ENCODE peak calls at places on chromosome 14, in eight cellular contexts. U, F, D, R, Q, E, P and K are unnamed samples.

GRCh38 chr14:59450716-59451115 is 14.5 kb downstream of the GPR135 start:
- DNase-seq in U (no peak), F (no peak), D (no peak), R (no peak), Q (no peak), E (no peak), P (no peak), K (no peak)

GRCh38 chr14:32738206-32738871 is 200.3 kb upstream of the NPAS3 start:
- DNase-seq in U (no peak), F (no peak), D (no peak), R (no peak), Q (no peak), E (no peak), P (no peak), K (no peak)

GRCh38 chr14:84891414-84891813 is 638.5 kb upstream of the FLRT2 start:
- DNase-seq in U (no peak), F (no peak), D (no peak), R (no peak), Q (no peak), E (no peak), P (no peak), K (no peak)

GRCh38 chr14:23608454-23608853 is 27.7 kb upstream of the DHRS2 start:
- DNase-seq in U (no peak), F (no peak), D (no peak), R (no peak), Q (no peak), E (no peak), P (no peak), K (peak)

GRCh38 chr14:85991156-85991555 is 461.2 kb downstream of the FLRT2 start:
- DNase-seq in U (no peak), F (no peak), D (no peak), R (no peak), Q (no peak), E (no peak), P (no peak), K (no peak)

GRCh38 chr14:21267886-21268611 is 1.2 kb downstream of the HNRNPC start:
- DNase-seq in U (no peak), F (no peak), D (no peak), R (no peak), Q (no peak), E (no peak), P (peak), K (no peak)

GRCh38 chr14:71248204-71248603 is 340.9 kb downstream of the PCNX1 start:
- DNase-seq in U (no peak), F (no peak), D (no peak), R (no peak), Q (no peak), E (no peak), P (no peak), K (no peak)

GRCh38 chr14:94671870-94672444 is 59.8 kb downstream of the SERPINA3 start:
- DNase-seq in U (peak), F (no peak), D (no peak), R (no peak), Q (no peak), E (no peak), P (no peak), K (peak)

GRCh38 chr14:101853455-101854018 is 92.0 kb downstream of the PPP2R5C start:
- DNase-seq in U (no peak), F (no peak), D (no peak), R (no peak), Q (no peak), E (no peak), P (no peak), K (no peak)

GRCh38 chr14:89304972-89305703 is 111.9 kb downstream of the FOXN3 start:
- DNase-seq in U (peak), F (no peak), D (no peak), R (no peak), Q (peak), E (no peak), P (peak), K (no peak)

GRCh38 chr14:87840906-87841305 is 152.1 kb downstream of the GALC start:
- DNase-seq in U (no peak), F (no peak), D (no peak), R (no peak), Q (no peak), E (no peak), P (no peak), K (no peak)

GRCh38 chr14:103260629-103261124 is 73.4 kb upstream of the EIF5 start:
- DNase-seq in U (peak), F (no peak), D (no peak), R (no peak), Q (peak), E (no peak), P (peak), K (peak)

GRCh38 chr14:56659964-56660551 is 80.5 kb downstream of the TMEM260 start:
- DNase-seq in U (no peak), F (peak), D (peak), R (no peak), Q (no peak), E (peak), P (peak), K (no peak)

GRCh38 chr14:58793096-58793740 is 155.5 kb downstream of the DACT1 start:
- DNase-seq in U (no peak), F (no peak), D (no peak), R (no peak), Q (no peak), E (no peak), P (no peak), K (no peak)

GRCh38 chr14:85195872-85196477 is 334.0 kb upstream of the FLRT2 start:
- DNase-seq in U (no peak), F (no peak), D (no peak), R (no peak), Q (no peak), E (no peak), P (peak), K (no peak)

GRCh38 chr14:105193916-105194782 is 13.0 kb upstream of the NUDT14 start:
- DNase-seq in U (no peak), F (no peak), D (no peak), R (no peak), Q (no peak), E (no peak), P (peak), K (no peak)

GRCh38 chr14:22558221-22558913 is 30.7 kb downstream of the DAD1 start:
- DNase-seq in U (no peak), F (no peak), D (no peak), R (no peak), Q (no peak), E (no peak), P (no peak), K (no peak)

GRCh38 chr14:101228949-101229541 is 325.5 kb upstream of the RTL1 start:
- DNase-seq in U (no peak), F (no peak), D (no peak), R (peak), Q (no peak), E (no peak), P (no peak), K (no peak)

GRCh38 chr14:86257973-86258372 is 728.0 kb downstream of the FLRT2 start:
- DNase-seq in U (no peak), F (no peak), D (no peak), R (no peak), Q (no peak), E (no peak), P (no peak), K (no peak)

GRCh38 chr14:75636100-75636692 is 24.5 kb downstream of the ERG28 start:
- DNase-seq in U (no peak), F (no peak), D (no peak), R (no peak), Q (no peak), E (no peak), P (no peak), K (no peak)

GRCh38 chr14:103361868-103362267 is 23.3 kb upstream of the MARK3 start:
- DNase-seq in U (peak), F (peak), D (no peak), R (no peak), Q (no peak), E (peak), P (peak), K (no peak)

GRCh38 chr14:91175802-91176201 is 61.9 kb downstream of the DGLUCY start:
- DNase-seq in U (no peak), F (no peak), D (no peak), R (no peak), Q (no peak), E (no peak), P (no peak), K (no peak)

GRCh38 chr14:78029471-78030372 is 140.5 kb upstream of the NRXN3 start:
- DNase-seq in U (no peak), F (no peak), D (no peak), R (no peak), Q (no peak), E (no peak), P (no peak), K (no peak)

GRCh38 chr14:40280652-40281051 is 848.4 kb upstream of the FBXO33 start:
- DNase-seq in U (no peak), F (no peak), D (no peak), R (no peak), Q (no peak), E (no peak), P (no peak), K (no peak)

GRCh38 chr14:61642246-61642982 is 52.9 kb upstream of the HIF1A start:
- DNase-seq in U (no peak), F (no peak), D (no peak), R (no peak), Q (peak), E (no peak), P (no peak), K (no peak)

GRCh38 chr14:61644185-61644584 is 51.1 kb upstream of the HIF1A start:
- DNase-seq in U (no peak), F (no peak), D (no peak), R (no peak), Q (no peak), E (no peak), P (no peak), K (no peak)

GRCh38 chr14:61645247-61645646 is 50.1 kb upstream of the HIF1A start:
- DNase-seq in U (no peak), F (no peak), D (no peak), R (no peak), Q (no peak), E (no peak), P (no peak), K (no peak)

GRCh38 chr14:61644834-61645233 is 50.5 kb upstream of the HIF1A start:
- DNase-seq in U (no peak), F (no peak), D (no peak), R (no peak), Q (no peak), E (no peak), P (no peak), K (no peak)

GRCh38 chr14:61643546-61643945 is 51.8 kb upstream of the HIF1A start:
- DNase-seq in U (no peak), F (no peak), D (no peak), R (no peak), Q (no peak), E (no peak), P (no peak), K (no peak)
- H3K4me3 ChIP-seq in U (no peak), F (no peak), D (no peak), R (no peak), Q (no peak), E (no peak), P (no peak), K (no peak)

GRCh38 chr14:68144051-68144681 is 324.6 kb downstream of the RAD51B start:
- DNase-seq in U (peak), F (no peak), D (no peak), R (peak), Q (peak), E (no peak), P (peak), K (no peak)
- TF ChIP-seq POLR2AphosphoS5 in U (peak), F (no peak), D (no peak), R (peak), Q (peak), E (no peak), P (no peak), K (peak)

GRCh38 chr14:73753043-73753886 is 39.1 kb upstream of the PNMA1 start:
- DNase-seq in U (peak), F (no peak), D (no peak), R (peak), Q (peak), E (peak), P (peak), K (peak)
- H3K4me3 ChIP-seq in U (peak), F (no peak), D (no peak), R (peak), Q (no peak), E (peak), P (no peak), K (peak)

GRCh38 chr14:49970474-49971147 is 77.7 kb downstream of the ARF6 start:
- DNase-seq in U (no peak), F (no peak), D (no peak), R (no peak), Q (no peak), E (no peak), P (peak), K (peak)

GRCh38 chr14:49975286-49975685 is 82.4 kb downstream of the ARF6 start:
- DNase-seq in U (no peak), F (peak), D (peak), R (no peak), Q (no peak), E (no peak), P (peak), K (no peak)

GRCh38 chr14:49971156-49972141 is 78.6 kb downstream of the ARF6 start:
- DNase-seq in U (no peak), F (no peak), D (no peak), R (no peak), Q (peak), E (peak), P (peak), K (no peak)

GRCh38 chr14:49972199-49972671 is 79.4 kb downstream of the ARF6 start:
- DNase-seq in U (no peak), F (no peak), D (peak), R (no peak), Q (peak), E (no peak), P (peak), K (no peak)

GRCh38 chr14:49972840-49973239 is 80.0 kb downstream of the ARF6 start:
- DNase-seq in U (no peak), F (peak), D (peak), R (no peak), Q (peak), E (no peak), P (peak), K (peak)
- TF ChIP-seq POLR2AphosphoS5 in U (peak), F (peak), D (peak), R (no peak), Q (peak), E (no peak), P (no peak), K (peak)

DNA sequence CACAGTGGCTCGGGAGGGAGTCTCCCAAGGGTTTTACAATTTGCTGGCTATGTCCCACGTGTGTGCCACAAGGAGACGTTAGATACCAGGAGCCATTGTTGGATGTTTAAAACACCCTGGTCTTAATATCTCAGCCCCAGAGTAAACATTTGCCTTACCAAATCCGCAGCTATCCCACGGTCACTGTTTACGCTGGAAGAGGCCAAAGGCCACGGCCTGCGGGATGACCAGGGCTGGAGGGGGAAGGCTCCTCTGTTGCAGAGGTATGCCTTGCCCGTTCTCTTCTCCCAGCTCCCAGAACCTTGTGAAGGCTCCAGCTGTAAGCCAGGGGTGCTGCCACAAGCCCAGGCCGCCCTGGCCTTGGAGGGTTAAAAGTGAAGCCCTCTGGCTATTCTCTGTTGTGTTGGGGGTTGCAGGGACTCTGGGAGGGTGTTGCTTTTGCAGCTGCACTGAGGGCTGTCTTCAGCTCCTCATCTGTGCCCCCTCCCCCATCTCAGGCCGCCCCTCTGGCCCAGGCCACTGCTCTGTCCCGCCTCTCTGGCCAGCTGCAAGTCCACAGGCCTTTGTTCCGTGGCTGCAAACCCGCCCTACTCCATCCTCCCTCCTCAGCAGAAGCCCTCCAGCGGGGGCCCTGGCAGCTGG is 2.4 kb downstream of the PLEKHG3 start:
- DNase-seq in U (peak), F (no peak), D (no peak), R (peak), Q (no peak), E (no peak), P (no peak), K (no peak)
- H3K4me3 ChIP-seq in U (peak), F (peak), D (peak), R (peak), Q (no peak), E (no peak), P (no peak), K (no peak)

DNA sequence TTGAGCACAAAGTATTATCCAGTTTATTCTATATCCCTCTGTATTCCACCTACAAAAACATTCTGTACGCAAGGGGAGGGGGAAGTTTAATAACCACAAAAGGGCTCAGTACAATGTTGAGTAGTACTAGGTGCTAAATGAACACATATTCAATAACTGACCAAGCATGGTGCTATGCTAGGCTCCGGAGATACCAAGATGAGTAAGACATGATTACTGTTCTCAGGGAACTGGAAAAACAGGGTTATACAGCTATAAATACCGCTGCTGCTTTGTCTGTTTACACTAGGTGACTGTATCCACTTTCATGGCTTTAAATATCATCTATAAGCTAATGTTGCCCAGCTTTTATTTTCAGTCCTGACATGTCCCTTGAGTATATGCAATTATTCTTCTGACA is 135.8 kb downstream of the INSM2 start:
- DNase-seq in U (no peak), F (peak), D (peak), R (no peak), Q (no peak), E (no peak), P (no peak), K (no peak)
- TF ChIP-seq POLR2AphosphoS5 in U (no peak), F (peak), D (no peak), R (no peak), Q (no peak), E (no peak), P (no peak), K (no peak)

DNA sequence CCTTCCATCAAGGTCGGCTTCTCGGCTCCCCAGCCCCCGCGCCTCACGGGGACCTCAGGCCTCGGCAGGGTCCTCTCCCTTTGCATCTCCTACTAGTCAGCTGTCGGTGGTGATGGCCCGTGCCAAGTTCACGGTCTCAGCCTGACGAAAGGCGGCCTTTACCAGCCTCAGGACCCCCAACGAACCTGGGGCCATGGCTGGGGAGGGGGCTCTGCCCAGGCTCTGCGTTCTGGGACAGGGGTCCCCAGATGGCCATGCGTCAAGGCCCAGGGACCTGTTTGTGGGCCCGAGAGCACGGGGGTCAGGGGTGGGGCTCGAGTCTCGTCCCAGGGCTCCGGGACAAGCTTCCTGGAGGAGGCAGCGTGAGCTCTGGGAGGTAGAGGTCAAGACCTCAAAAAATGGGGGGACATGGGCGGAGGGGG is 32.8 kb upstream of the DEGS2 start:
- DNase-seq in U (peak), F (no peak), D (no peak), R (peak), Q (peak), E (no peak), P (no peak), K (no peak)
- H3K4me3 ChIP-seq in U (peak), F (peak), D (peak), R (peak), Q (peak), E (peak), P (no peak), K (peak)